ENCODE peak calls at places on chromosomes 12 and 14, in four cellular contexts. One of them, this sample, is unnamed.

GRCh38 chr14:63988579-63988978 is 135.8 kb downstream of the SYNE2 start:
- DNase-seq in HT1080: no peak
- DNase-seq in AG09319: no peak
- DNase-seq in adipocyte: no peak
- DNase-seq in this sample: no peak

GRCh38 chr14:50082784-50083466 is 33.4 kb downstream of the VCPKMT start:
- DNase-seq in adipocyte: peak
- DNase-seq in HT1080: no peak
- DNase-seq in AG09319: no peak
- DNase-seq in this sample: no peak

GRCh38 chr14:53227154-53227718 is 74.1 kb upstream of the DDHD1 start:
- DNase-seq in HT1080: no peak
- DNase-seq in AG09319: no peak
- DNase-seq in adipocyte: no peak
- DNase-seq in this sample: no peak

GRCh38 chr12:55942577-55943136 is 11.7 kb downstream of the DGKA start:
- DNase-seq in AG09319: no peak
- DNase-seq in adipocyte: no peak
- DNase-seq in HT1080: no peak
- DNase-seq in this sample: no peak

GRCh38 chr14:70057519-70058136 is 131.1 kb downstream of the SLC8A3 start:
- DNase-seq in HT1080: no peak
- DNase-seq in AG09319: no peak
- DNase-seq in adipocyte: no peak
- DNase-seq in this sample: no peak

GRCh38 chr12:133264173-133264572 is 28.5 kb upstream of the ANHX start:
- DNase-seq in HT1080: no peak
- DNase-seq in AG09319: no peak
- DNase-seq in adipocyte: no peak
- DNase-seq in this sample: no peak

GRCh38 chr12:42483534-42483857 is 106.0 kb downstream of the PRICKLE1 start:
- DNase-seq in adipocyte: peak
- DNase-seq in HT1080: no peak
- DNase-seq in AG09319: no peak
- DNase-seq in this sample: peak

GRCh38 chr14:76117789-76118188 is 33.9 kb upstream of the GPATCH2L start:
- DNase-seq in HT1080: no peak
- DNase-seq in AG09319: no peak
- DNase-seq in adipocyte: no peak
- DNase-seq in this sample: peak

GRCh38 chr12:31634620-31635019 is 24.9 kb upstream of the ETFBKMT start:
- DNase-seq in HT1080: no peak
- DNase-seq in adipocyte: no peak
- DNase-seq in AG09319: no peak
- DNase-seq in this sample: no peak

GRCh38 chr12:72293701-72294100 is 21.5 kb downstream of the TRHDE start:
- DNase-seq in AG09319: no peak
- DNase-seq in adipocyte: no peak
- DNase-seq in HT1080: no peak
- DNase-seq in this sample: no peak

GRCh38 chr12:79776111-79776510 is 85.3 kb upstream of the PAWR start:
- DNase-seq in adipocyte: peak
- DNase-seq in HT1080: peak
- DNase-seq in AG09319: no peak
- DNase-seq in this sample: no peak

GRCh38 chr14:69268223-69268622 is 8.3 kb downstream of the GALNT16 start:
- DNase-seq in adipocyte: peak
- DNase-seq in AG09319: peak
- DNase-seq in HT1080: peak
- DNase-seq in this sample: no peak

GRCh38 chr14:93035585-93035916 is 80.2 kb downstream of the ITPK1 start:
- DNase-seq in adipocyte: no peak
- DNase-seq in HT1080: no peak
- DNase-seq in AG09319: no peak
- DNase-seq in this sample: no peak

GRCh38 chr14:64759555-64759938 is 55.3 kb downstream of the PLEKHG3 start:
- DNase-seq in HT1080: no peak
- DNase-seq in adipocyte: no peak
- DNase-seq in AG09319: no peak
- DNase-seq in this sample: no peak

GRCh38 chr14:104479901-104480300 is 99.7 kb upstream of the C14orf180 start:
- DNase-seq in AG09319: no peak
- DNase-seq in HT1080: no peak
- DNase-seq in adipocyte: no peak
- DNase-seq in this sample: no peak

GRCh38 chr14:72961579-72962335 is 35.5 kb downstream of the DCAF4 start:
- DNase-seq in AG09319: no peak
- DNase-seq in adipocyte: peak
- DNase-seq in HT1080: peak
- DNase-seq in this sample: no peak

GRCh38 chr12:1797011-1797901 is 23.1 kb upstream of the LRTM2 start:
- DNase-seq in HT1080: no peak
- DNase-seq in AG09319: no peak
- DNase-seq in adipocyte: no peak
- DNase-seq in this sample: no peak

GRCh38 chr12:55885113-55885512 is 42.4 kb upstream of the MMP19 start:
- DNase-seq in adipocyte: no peak
- DNase-seq in HT1080: no peak
- DNase-seq in AG09319: no peak
- DNase-seq in this sample: no peak

GRCh38 chr12:57237952-57238853 is 8.7 kb downstream of the SHMT2 start:
- DNase-seq in adipocyte: no peak
- DNase-seq in HT1080: no peak
- DNase-seq in AG09319: no peak
- DNase-seq in this sample: no peak

GRCh38 chr12:3204143-3204542 is 127.0 kb downstream of the TSPAN9 start:
- DNase-seq in HT1080: no peak
- DNase-seq in adipocyte: no peak
- DNase-seq in AG09319: no peak
- DNase-seq in this sample: no peak

GRCh38 chr14:63431466-63431865 is 111.7 kb downstream of the PPP2R5E start:
- DNase-seq in AG09319: no peak
- DNase-seq in HT1080: no peak
- DNase-seq in adipocyte: no peak
- DNase-seq in this sample: no peak

GRCh38 chr12:63668028-63668799 is at the start of gene DPY19L2:
- DNase-seq in adipocyte: peak
- DNase-seq in AG09319: peak
- DNase-seq in HT1080: peak
- DNase-seq in this sample: peak

GRCh38 chr12:100128509-100128908 is 14.2 kb downstream of the BLTP3B start:
- DNase-seq in HT1080: peak
- DNase-seq in AG09319: no peak
- DNase-seq in adipocyte: peak
- DNase-seq in this sample: peak

GRCh38 chr12:115407723-115408122 is 723.7 kb upstream of the TBX3 start:
- DNase-seq in HT1080: no peak
- DNase-seq in AG09319: no peak
- DNase-seq in adipocyte: no peak
- DNase-seq in this sample: no peak

GRCh38 chr14:61388173-61388975 is 67.0 kb downstream of the PRKCH start:
- DNase-seq in adipocyte: peak
- DNase-seq in HT1080: peak
- DNase-seq in AG09319: no peak
- DNase-seq in this sample: no peak

GRCh38 chr12:55736780-55737580 is 5.9 kb upstream of the GDF11 start:
- DNase-seq in HT1080: peak
- DNase-seq in adipocyte: peak
- DNase-seq in AG09319: no peak
- DNase-seq in this sample: peak

GRCh38 chr14:102007916-102008418 is 43.6 kb downstream of the DYNC1H1 start:
- DNase-seq in AG09319: no peak
- DNase-seq in HT1080: no peak
- DNase-seq in adipocyte: no peak
- DNase-seq in this sample: no peak

GRCh38 chr14:63974176-63974575 is 121.4 kb downstream of the SYNE2 start:
- DNase-seq in adipocyte: no peak
- DNase-seq in AG09319: no peak
- DNase-seq in HT1080: no peak
- DNase-seq in this sample: no peak

GRCh38 chr12:120705618-120706017 is 4.6 kb upstream of the UNC119B start:
- DNase-seq in HT1080: no peak
- DNase-seq in adipocyte: no peak
- DNase-seq in AG09319: no peak
- DNase-seq in this sample: no peak

GRCh38 chr12:50626026-50626425 is 121.2 kb downstream of the DIP2B start:
- DNase-seq in adipocyte: no peak
- DNase-seq in AG09319: no peak
- DNase-seq in HT1080: no peak
- DNase-seq in this sample: no peak

GRCh38 chr12:13563743-13564125 is 367.2 kb downstream of the EMP1 start:
- DNase-seq in adipocyte: no peak
- DNase-seq in HT1080: no peak
- DNase-seq in AG09319: no peak
- DNase-seq in this sample: no peak

GRCh38 chr12:56808954-56809353 is 45.8 kb downstream of the HSD17B6 start:
- DNase-seq in adipocyte: no peak
- DNase-seq in HT1080: peak
- DNase-seq in AG09319: no peak
- DNase-seq in this sample: no peak

GRCh38 chr12:132494294-132495164 is 4.6 kb downstream of the FBRSL1 start:
- DNase-seq in HT1080: no peak
- DNase-seq in AG09319: no peak
- DNase-seq in adipocyte: no peak
- DNase-seq in this sample: no peak

This sample was measured in BE2C.